ENCODE peak calls at places on chromosomes 1 and 21, in four cellular contexts. M is Panc1, Z is AG04450, I is mesothelial cell of epicardium. P is an unnamed sample.

GRCh38 chr21:29433366-29434059 is 134.8 kb downstream of the BACH1 start:
- DNase-seq in Z (peak), M (no peak), I (no peak), P (no peak)

GRCh38 chr1:23854568-23854967 is 13.5 kb downstream of the FUCA1 start:
- DNase-seq in I (no peak), M (no peak), Z (no peak), P (no peak)

GRCh38 chr21:27359141-27359540 is 392.3 kb upstream of the ADAMTS5 start:
- DNase-seq in Z (peak), I (no peak), M (no peak), P (no peak)

GRCh38 chr1:168488153-168488552 is 55.6 kb downstream of the XCL2 start:
- DNase-seq in M (no peak), Z (no peak), I (no peak), P (no peak)

GRCh38 chr21:31470896-31471694 is 127.0 kb upstream of the TIAM1 start:
- DNase-seq in I (no peak), Z (no peak), M (no peak), P (no peak)

GRCh38 chr1:107972367-107972766 is 7.4 kb upstream of the VAV3 start:
- DNase-seq in Z (no peak), I (no peak), M (no peak), P (no peak)

GRCh38 chr1:197913495-197914276 is 3.5 kb upstream of the LHX9 start:
- DNase-seq in I (no peak), Z (no peak), M (no peak), P (no peak)

GRCh38 chr1:4702927-4703326 is 48.5 kb downstream of the AJAP1 start:
- DNase-seq in I (no peak), M (no peak), Z (no peak), P (no peak)

GRCh38 chr1:230754831-230755230 is 7.6 kb downstream of the CAPN9 start:
- DNase-seq in Z (no peak), I (no peak), M (no peak), P (no peak)

GRCh38 chr1:5619469-5619868 is 372.8 kb downstream of the NPHP4 start:
- DNase-seq in M (no peak), I (no peak), Z (no peak), P (no peak)

GRCh38 chr1:8083739-8084484 is 57.8 kb upstream of the ERRFI1 start:
- DNase-seq in Z (no peak), M (no peak), I (no peak), P (no peak)

GRCh38 chr21:26007911-26008579 is 162.5 kb downstream of the APP start:
- DNase-seq in M (no peak), I (no peak), Z (no peak), P (no peak)

GRCh38 chr1:69081671-69082070 is 486.1 kb upstream of the LRRC7 start:
- DNase-seq in Z (no peak), I (no peak), M (no peak), P (no peak)

GRCh38 chr1:243732627-243733026 is 117.4 kb downstream of the AKT3 start:
- DNase-seq in I (no peak), Z (no peak), M (no peak), P (no peak)

GRCh38 chr1:203051841-203052324 is 25.6 kb downstream of the PPFIA4 start:
- DNase-seq in I (no peak), Z (no peak), M (no peak), P (no peak)

GRCh38 chr1:7489586-7489985 is 281.5 kb upstream of the VAMP3 start:
- DNase-seq in M (no peak), I (no peak), Z (no peak), P (no peak)

GRCh38 chr1:206713910-206714312 is 29.2 kb downstream of the MAPKAPK2 start:
- DNase-seq in I (no peak), M (no peak), Z (no peak), P (no peak)

GRCh38 chr1:201461783-201462441 is 7.1 kb downstream of the PHLDA3 start:
- DNase-seq in Z (peak), M (peak), I (peak), P (peak)

GRCh38 chr1:6922096-6922931 is 137.1 kb downstream of the CAMTA1 start:
- DNase-seq in Z (no peak), I (no peak), M (no peak), P (no peak)

GRCh38 chr1:98053471-98054366 is 132.9 kb upstream of the DPYD start:
- DNase-seq in M (no peak), Z (no peak), I (peak), P (peak)

GRCh38 chr1:179327679-179328078 is 34.1 kb downstream of the SOAT1 start:
- DNase-seq in M (no peak), Z (no peak), I (no peak), P (no peak)

GRCh38 chr1:1429671-1430073 is 5.8 kb upstream of the VWA1 start:
- DNase-seq in M (no peak), I (no peak), Z (no peak), P (no peak)

GRCh38 chr1:168469690-168470089 is 74.1 kb downstream of the XCL2 start:
- DNase-seq in I (no peak), Z (no peak), M (no peak), P (no peak)

GRCh38 chr1:30757196-30757949 is at the start of gene LAPTM5:
- DNase-seq in Z (no peak), I (no peak), M (no peak), P (no peak)

GRCh38 chr1:77322061-77322900 is 40.5 kb downstream of the AK5 start:
- DNase-seq in M (peak), Z (peak), I (no peak), P (no peak)

GRCh38 chr1:27979151-27979858 is 19.5 kb downstream of the XKR8 start:
- DNase-seq in I (no peak), Z (peak), M (no peak), P (no peak)

GRCh38 chr21:36246080-36246631 is 73.8 kb upstream of the MORC3 start:
- DNase-seq in M (no peak), I (no peak), Z (no peak), P (no peak)

GRCh38 chr1:232844791-232845190 is 39.6 kb downstream of the MAP10 start:
- DNase-seq in M (no peak), Z (no peak), I (no peak), P (no peak)

GRCh38 chr1:100565533-100565932 is 27.6 kb downstream of the GPR88 start:
- DNase-seq in I (no peak), M (no peak), Z (no peak), P (no peak)

GRCh38 chr1:58500036-58500435 is 46.5 kb downstream of the OMA1 start:
- DNase-seq in Z (no peak), M (no peak), I (no peak), P (no peak)

GRCh38 chr1:204149107-204149506 is 2.7 kb downstream of the ETNK2 start:
- DNase-seq in I (no peak), Z (no peak), M (no peak), P (no peak)

GRCh38 chr1:82733645-82734044 is 932.9 kb downstream of the ADGRL2 start:
- DNase-seq in M (no peak), Z (no peak), I (no peak), P (no peak)

GRCh38 chr1:108826081-108826635 is 30.7 kb downstream of the AKNAD1 start:
- DNase-seq in Z (no peak), I (no peak), M (no peak), P (no peak)

GRCh38 chr1:30912913-30913652 is 4.5 kb upstream of the SDC3 start:
- DNase-seq in I (no peak), M (no peak), Z (no peak), P (no peak)

GRCh38 chr1:113488576-113489177 is 98.4 kb downstream of the MAGI3 start:
- DNase-seq in M (no peak), Z (no peak), I (no peak), P (no peak)

GRCh38 chr1:1367238-1367796 is 7.7 kb downstream of the AURKAIP1 start:
- DNase-seq in M (no peak), I (no peak), Z (no peak), P (no peak)

GRCh38 chr1:38071530-38072266 is 25.1 kb upstream of the POU3F1 start:
- DNase-seq in Z (no peak), I (no peak), M (peak), P (no peak)

GRCh38 chr1:233440952-233441401 is 113.5 kb downstream of the MAP3K21 start:
- DNase-seq in M (peak), I (peak), Z (no peak), P (no peak)

GRCh38 chr1:204435246-204435885 is 23.7 kb upstream of the PPP1R15B start:
- DNase-seq in M (no peak), Z (no peak), I (no peak), P (no peak)

GRCh38 chr1:10617931-10618885 is 143.5 kb downstream of the PEX14 start:
- DNase-seq in M (no peak), Z (no peak), I (no peak), P (no peak)

GRCh38 chr1:10616696-10617095 is 141.9 kb downstream of the PEX14 start:
- DNase-seq in Z (no peak), M (no peak), I (no peak), P (no peak)

GRCh38 chr1:10615336-10615735 is 140.6 kb downstream of the PEX14 start:
- DNase-seq in M (no peak), Z (no peak), I (no peak), P (peak)

GRCh38 chr1:10615932-10616671 is 141.4 kb downstream of the PEX14 start:
- DNase-seq in M (no peak), I (no peak), Z (no peak), P (peak)

GRCh38 chr1:10617318-10617717 is 142.6 kb downstream of the PEX14 start:
- DNase-seq in M (no peak), Z (no peak), I (no peak), P (no peak)
- TF ChIP-seq CTCF in M (no peak), Z (no peak), I (no peak), P (no peak)

DNA sequence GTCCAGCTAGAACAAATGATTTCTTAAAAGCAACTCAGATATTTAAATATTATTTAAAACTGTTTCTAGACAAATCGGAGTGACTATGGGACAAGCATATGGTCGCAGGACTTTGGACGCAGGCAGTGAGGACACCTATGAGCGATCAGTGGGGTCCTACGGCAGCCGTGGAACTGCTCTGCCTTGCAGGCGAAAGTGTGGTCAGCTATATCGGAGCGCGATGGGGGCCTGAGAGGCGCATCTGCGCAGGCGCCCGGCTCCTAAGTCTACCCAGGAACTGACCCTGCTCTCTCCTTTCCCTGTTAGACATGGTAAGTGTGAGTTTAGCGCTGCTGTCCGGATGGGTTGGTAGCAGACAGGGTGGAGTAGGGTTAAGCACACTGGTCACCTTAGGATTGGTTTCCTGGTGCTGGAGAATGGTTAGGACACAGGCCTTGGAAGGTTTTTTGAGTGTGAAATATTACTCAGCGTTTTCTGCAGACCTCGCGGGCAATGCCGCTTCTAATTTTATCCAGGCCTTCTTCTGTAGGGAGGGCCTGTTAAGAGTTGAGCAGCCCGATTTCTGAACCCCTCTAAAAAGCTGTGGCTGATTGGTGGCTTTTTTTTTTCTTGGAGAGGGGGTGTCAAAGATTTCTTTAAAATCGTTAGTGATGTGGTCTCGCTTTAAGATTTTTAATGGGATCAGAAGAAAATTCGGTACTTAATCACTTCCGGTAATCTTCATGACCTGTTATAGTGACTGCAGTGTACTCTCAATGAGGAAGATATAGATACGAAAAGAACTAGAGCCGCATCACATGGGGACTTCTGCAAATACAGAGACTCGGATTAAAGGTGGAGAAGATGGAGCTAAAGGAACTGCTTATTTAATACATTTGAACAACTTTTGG is at the start of gene RABGGTB:
- DNase-seq in Z (peak), I (peak), M (peak), P (peak)
- TF ChIP-seq CTCF in Z (no peak), I (no peak), M (no peak), P (no peak)

DNA sequence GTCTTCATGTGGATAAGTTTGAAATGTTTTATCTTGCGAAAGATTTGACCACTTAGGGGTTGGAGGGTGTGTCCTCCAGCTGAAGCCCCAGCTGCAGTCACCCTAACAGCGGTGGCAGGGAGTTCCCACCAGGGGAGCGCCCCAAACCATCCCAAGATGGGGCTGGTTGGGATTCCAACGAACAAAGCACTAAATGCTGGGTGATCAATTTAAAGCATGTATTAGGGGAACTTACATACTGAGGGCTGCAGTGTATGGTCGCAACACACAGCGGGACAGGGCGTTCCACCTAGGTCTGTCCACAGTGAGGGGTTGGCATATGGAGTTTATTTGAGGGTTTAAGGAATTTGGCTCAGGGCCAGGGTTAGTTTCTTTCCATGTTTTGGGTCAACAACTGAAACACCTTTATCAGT is 26.3 kb downstream of the SLC37A1 start:
- DNase-seq in I (no peak), M (no peak), Z (no peak), P (no peak)
- TF ChIP-seq CTCF in I (no peak), M (no peak), Z (no peak), P (peak)

DNA sequence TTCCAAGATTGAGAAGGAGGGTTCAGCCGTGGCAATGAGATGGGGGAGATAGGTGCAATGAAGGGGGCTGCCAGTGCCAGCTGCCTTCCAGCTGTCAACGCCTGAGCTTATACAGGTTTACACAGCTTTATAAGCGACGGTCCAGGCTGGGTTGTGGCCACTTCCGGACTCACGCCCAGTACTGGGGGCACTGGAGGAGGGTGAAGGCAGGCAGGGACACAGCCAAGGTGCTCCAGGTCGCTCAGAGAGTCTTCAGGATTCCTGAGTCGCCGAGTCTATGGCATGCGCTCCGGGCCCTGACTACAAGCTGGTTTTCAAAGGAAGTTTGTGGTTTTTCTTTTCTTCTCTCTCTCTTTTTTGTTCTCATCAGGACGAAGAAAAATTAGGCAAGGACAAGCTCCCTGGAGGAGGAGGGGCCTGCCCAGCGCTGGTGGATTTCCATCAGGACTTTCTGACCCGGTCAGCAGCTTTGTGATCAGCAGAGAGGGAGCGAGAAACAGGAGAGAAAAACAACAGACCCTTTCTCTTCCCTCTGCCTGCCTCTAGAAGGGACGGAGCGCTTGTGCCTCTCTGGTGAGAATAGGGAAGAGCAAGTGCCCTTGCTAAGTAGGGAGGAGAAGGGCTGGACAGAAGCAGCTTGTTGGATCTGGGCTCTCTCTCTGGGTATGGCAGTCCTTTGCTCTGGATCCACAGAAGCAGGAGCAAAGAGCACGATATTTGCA is at the start of gene MINDY1:
- DNase-seq in Z (peak), I (peak), M (no peak), P (peak)
- TF ChIP-seq CTCF in Z (peak), I (no peak), M (peak), P (peak)

GRCh38 chr1:160981584-160982411 is 27.2 kb upstream of the ITLN2 start:
- DNase-seq in I (no peak), Z (no peak), M (no peak), P (no peak)
- TF ChIP-seq CTCF in I (no peak), Z (no peak), M (no peak), P (no peak)

DNA sequence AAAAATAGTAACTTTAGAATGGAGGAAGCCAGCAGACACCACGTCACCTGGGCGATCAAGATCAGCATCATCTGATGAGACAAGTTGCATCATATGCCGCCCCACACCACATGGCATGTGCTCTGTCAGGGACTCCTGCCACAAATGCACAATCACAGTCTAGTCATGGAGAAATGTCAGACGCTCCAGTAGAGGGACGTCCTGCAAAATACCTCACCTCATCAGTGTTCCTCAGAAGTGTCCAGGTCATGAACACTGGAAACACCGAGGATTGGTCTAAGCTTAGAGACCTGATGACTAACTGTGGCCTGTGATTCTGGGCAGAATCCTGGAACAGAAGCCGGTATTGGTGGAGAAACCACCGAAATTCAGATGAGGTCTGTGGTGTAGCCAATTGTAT is 14.3 kb downstream of the ADARB1 start:
- DNase-seq in Z (no peak), I (peak), M (no peak), P (no peak)
- TF ChIP-seq CTCF in Z (no peak), I (no peak), M (no peak), P (no peak)

GRCh38 chr1:10456079-10456478 is 6.2 kb downstream of the CORT start:
- DNase-seq in Z (no peak), I (no peak), M (no peak), P (no peak)
- TF ChIP-seq CTCF in Z (no peak), I (no peak), M (no peak), P (no peak)

DNA sequence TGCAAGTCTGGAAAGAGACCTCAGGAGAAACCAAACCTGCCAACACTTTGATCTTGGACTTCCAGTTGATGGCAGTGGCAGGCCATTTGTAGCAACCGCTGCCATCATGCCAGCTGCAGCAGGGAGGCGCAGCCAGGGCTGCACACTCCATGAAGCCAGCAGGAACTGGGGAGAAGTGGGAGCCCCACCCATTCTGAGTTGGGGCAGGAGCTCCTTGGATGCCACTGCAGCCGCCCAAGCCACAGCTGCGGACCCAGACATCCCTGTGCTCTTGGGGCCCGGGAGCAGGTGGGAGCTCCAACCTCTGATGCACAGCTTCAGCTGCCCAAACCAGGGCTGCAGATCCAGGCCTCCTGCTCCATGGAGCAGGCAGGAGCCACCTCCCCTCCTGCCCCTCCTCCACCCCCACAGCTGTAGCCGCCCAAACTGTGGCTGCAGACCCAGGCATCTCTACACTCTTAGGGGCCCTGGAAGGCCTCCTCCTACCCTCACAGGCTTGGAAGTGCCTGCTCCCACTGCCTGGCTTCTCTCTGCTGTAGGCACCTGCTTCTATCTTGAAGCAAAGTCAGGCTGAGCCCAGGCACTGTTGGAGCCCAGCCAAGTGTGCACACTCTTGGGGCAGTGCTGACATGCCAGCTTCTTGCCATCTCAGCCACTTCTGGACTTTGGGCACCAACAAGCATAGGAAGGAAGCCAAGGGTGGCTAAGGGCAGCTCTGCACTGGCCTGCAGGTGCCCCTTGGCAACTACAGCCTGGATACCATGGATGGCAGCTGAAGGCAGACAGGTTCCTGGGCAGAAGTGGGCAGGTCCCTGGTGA is 20.0 kb upstream of the DISP1 start:
- DNase-seq in Z (no peak), M (no peak), I (no peak), P (no peak)
- TF ChIP-seq CTCF in Z (no peak), M (peak), I (no peak), P (peak)

GRCh38 chr21:39182016-39182415 is 1.2 kb downstream of the PSMG1 start:
- DNase-seq in Z (no peak), I (no peak), M (no peak), P (no peak)

GRCh38 chr21:39185157-39185556 is 1.9 kb upstream of the PSMG1 start:
- DNase-seq in Z (no peak), M (no peak), I (no peak), P (no peak)

GRCh38 chr21:39182484-39183271 is 573 bp downstream of the PSMG1 start:
- DNase-seq in Z (no peak), I (no peak), M (no peak), P (no peak)

GRCh38 chr21:39183272-39184049 is at the start of gene PSMG1:
- DNase-seq in M (peak), I (peak), Z (peak), P (peak)

GRCh38 chr21:39184050-39184980 is 1.1 kb upstream of the PSMG1 start:
- DNase-seq in Z (no peak), M (no peak), I (no peak), P (no peak)
- TF ChIP-seq CTCF in Z (no peak), M (no peak), I (no peak), P (no peak)